ENCODE peak calls at places on chromosome 11, in five cellular contexts. Z is HepG2, F is SK-N-SH, N is K562, C is GM12878. R is an unnamed sample.

GRCh38 chr11:85791326-85791990 is 19.5 kb downstream of the SYTL2 start:
- DNase-seq in Z (no peak), F (no peak), N (no peak), C (no peak), R (no peak)

GRCh38 chr11:2420502-2421225 is 20.1 kb downstream of the TSSC4 start:
- DNase-seq in Z (peak), F (peak), N (peak), C (no peak), R (no peak)

GRCh38 chr11:117511981-117512448 is 184.4 kb downstream of the CEP164 start:
- DNase-seq in Z (peak), F (peak), N (no peak), C (no peak), R (no peak)

GRCh38 chr11:103993502-103993901 is 42.9 kb upstream of the DDI1 start:
- DNase-seq in Z (no peak), F (no peak), N (no peak), C (no peak), R (no peak)

GRCh38 chr11:9604134-9604533 is 30.7 kb downstream of the WEE1 start:
- DNase-seq in Z (no peak), F (no peak), N (peak), C (no peak), R (no peak)

GRCh38 chr11:96287796-96288439 is 55.1 kb downstream of the MAML2 start:
- DNase-seq in Z (no peak), F (no peak), N (no peak), C (no peak), R (no peak)

GRCh38 chr11:14894657-14895598 is 2.9 kb upstream of the CYP2R1 start:
- DNase-seq in Z (no peak), F (no peak), N (peak), C (no peak), R (peak)

GRCh38 chr11:44250421-44250820 is 59.5 kb downstream of the ALX4 start:
- DNase-seq in Z (no peak), F (no peak), N (no peak), C (no peak), R (no peak)

GRCh38 chr11:106842134-106842533 is 176.1 kb downstream of the GUCY1A2 start:
- DNase-seq in Z (no peak), F (no peak), N (no peak), C (no peak), R (no peak)

GRCh38 chr11:2375341-2375853 is 1.7 kb upstream of the CD81 start:
- DNase-seq in Z (peak), F (no peak), N (no peak), C (no peak), R (no peak)

GRCh38 chr11:33376331-33377099 is 119.3 kb downstream of the HIPK3 start:
- DNase-seq in Z (no peak), F (peak), N (no peak), C (no peak), R (no peak)

GRCh38 chr11:16946477-16947282 is 67.5 kb downstream of the PLEKHA7 start:
- DNase-seq in Z (no peak), F (no peak), N (no peak), C (peak), R (no peak)

GRCh38 chr11:117478926-117479325 is 151.3 kb downstream of the CEP164 start:
- DNase-seq in Z (no peak), F (no peak), N (no peak), C (no peak), R (no peak)

GRCh38 chr11:43359432-43359818 is 705 bp downstream of the TTC17 start:
- DNase-seq in Z (peak), F (peak), N (peak), C (peak), R (no peak)

GRCh38 chr11:75474878-75475766 is 42.1 kb upstream of the KLHL35 start:
- DNase-seq in Z (no peak), F (peak), N (peak), C (no peak), R (peak)

GRCh38 chr11:27864046-27865025 is 164.1 kb upstream of the BDNF start:
- DNase-seq in Z (no peak), F (no peak), N (no peak), C (no peak), R (no peak)

GRCh38 chr11:15861256-15861655 is 495.1 kb downstream of the SOX6 start:
- DNase-seq in Z (no peak), F (no peak), N (no peak), C (no peak), R (no peak)

GRCh38 chr11:122422707-122423106 is 232.8 kb upstream of the UBASH3B start:
- DNase-seq in Z (no peak), F (no peak), N (no peak), C (no peak), R (no peak)

GRCh38 chr11:111775024-111775710 is 9.0 kb upstream of the PPP2R1B start:
- DNase-seq in Z (no peak), F (no peak), N (no peak), C (no peak), R (no peak)

GRCh38 chr11:95705485-95706124 is 84.0 kb downstream of the FAM76B start:
- DNase-seq in Z (peak), F (peak), N (peak), C (no peak), R (peak)

GRCh38 chr11:68806931-68807844 is 34.5 kb downstream of the CPT1A start:
- DNase-seq in Z (no peak), F (no peak), N (no peak), C (no peak), R (no peak)

GRCh38 chr11:5369793-5370192 is 13.8 kb upstream of the OR51M1 start:
- DNase-seq in Z (no peak), F (peak), N (peak), C (no peak), R (no peak)

GRCh38 chr11:74731301-74732094 is at the start of gene CHRDL2:
- DNase-seq in Z (no peak), F (peak), N (no peak), C (no peak), R (no peak)

GRCh38 chr11:118845369-118845768 is 38.3 kb upstream of the CXCR5 start:
- DNase-seq in Z (no peak), F (no peak), N (peak), C (no peak), R (no peak)

GRCh38 chr11:59380263-59381059 is 21.8 kb downstream of the OR5AN1 start:
- DNase-seq in Z (no peak), F (no peak), N (no peak), C (peak), R (no peak)

GRCh38 chr11:119361056-119361787 is 14.7 kb upstream of the MFRP start:
- DNase-seq in Z (peak), F (peak), N (peak), C (no peak), R (peak)

GRCh38 chr11:122661182-122661945 is 5.8 kb downstream of the UBASH3B start:
- DNase-seq in Z (no peak), F (no peak), N (no peak), C (no peak), R (no peak)

GRCh38 chr11:70567680-70568503 is 169.6 kb downstream of the CTTN start:
- DNase-seq in Z (no peak), F (no peak), N (no peak), C (no peak), R (peak)

GRCh38 chr11:134762248-134763029 is 350.4 kb upstream of the B3GAT1 start:
- DNase-seq in Z (no peak), F (no peak), N (peak), C (no peak), R (no peak)

GRCh38 chr11:77590194-77590591 is 440 bp downstream of the AQP11 start:
- DNase-seq in Z (peak), F (no peak), N (no peak), C (no peak), R (no peak)
- TF ChIP-seq GABPA in Z (no peak), F (no peak), N (no peak), C (no peak), R (no peak)

DNA sequence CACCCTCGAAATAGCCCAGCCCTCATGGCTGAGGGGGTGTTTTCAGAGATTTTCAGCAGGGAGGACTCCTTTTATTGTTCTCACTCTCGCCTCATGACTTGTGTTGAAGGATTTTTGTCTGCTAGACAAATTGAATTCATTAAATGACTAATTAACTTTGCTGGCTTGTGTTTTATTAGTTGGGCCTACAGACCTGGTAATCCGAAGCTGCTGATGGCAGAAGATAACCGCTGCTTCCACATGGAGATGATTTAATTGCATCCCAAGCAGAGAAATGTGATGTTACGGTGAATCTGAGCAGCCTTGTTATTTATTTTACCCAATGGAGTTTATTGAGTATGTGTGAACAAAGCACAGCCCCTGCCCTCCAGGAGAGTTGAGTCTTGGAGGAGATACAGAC is 40.5 kb upstream of the CDON start:
- DNase-seq in Z (no peak), F (peak), N (no peak), C (no peak), R (no peak)
- TF ChIP-seq REST in Z (no peak), F (no peak), N (no peak), C (no peak), R (no peak)

DNA sequence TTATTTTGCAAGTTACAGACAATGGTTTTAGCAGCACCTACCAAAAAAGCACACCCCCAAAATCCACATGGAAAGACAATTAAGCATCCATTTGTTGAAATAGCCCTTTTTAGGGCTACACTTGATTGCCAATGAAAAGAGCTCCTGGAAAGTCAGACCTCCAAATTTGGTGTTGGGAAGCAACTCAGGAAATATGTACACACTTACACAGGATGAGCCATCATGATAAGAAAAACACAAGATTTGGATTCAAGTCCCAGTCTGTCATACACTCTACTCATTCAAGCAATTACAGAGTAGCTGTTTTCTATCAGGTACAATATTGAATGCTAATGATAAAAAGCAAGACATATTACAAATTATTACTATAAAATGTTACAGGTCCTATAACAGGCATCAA is 31.5 kb downstream of the FAM168A start:
- DNase-seq in Z (no peak), F (no peak), N (no peak), C (no peak), R (no peak)
- TF ChIP-seq GABPA in Z (no peak), F (no peak), N (no peak), C (no peak), R (no peak)

DNA sequence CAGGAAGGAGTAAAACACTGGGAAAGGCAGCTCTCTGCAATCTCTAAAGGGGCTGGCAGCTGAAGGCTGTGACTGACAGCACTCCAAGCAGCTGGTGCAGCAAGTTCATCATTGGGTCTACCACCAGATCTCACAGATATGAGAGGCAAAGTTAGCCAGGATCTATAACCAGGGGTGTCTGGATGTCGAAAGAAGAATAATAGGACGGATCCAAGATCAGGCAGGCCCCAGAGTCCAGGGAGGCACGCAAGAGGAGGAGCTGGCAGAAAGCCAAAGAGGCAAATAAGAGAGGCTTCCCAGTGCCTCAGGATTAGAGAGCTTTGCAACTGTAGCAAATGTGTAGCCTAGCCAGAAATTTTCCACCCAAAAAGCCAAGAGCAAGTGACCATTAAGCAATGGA is 77.1 kb downstream of the RBMXL2 start:
- DNase-seq in Z (no peak), F (peak), N (no peak), C (no peak), R (no peak)
- TF ChIP-seq REST in Z (no peak), F (no peak), N (no peak), C (no peak), R (no peak)

DNA sequence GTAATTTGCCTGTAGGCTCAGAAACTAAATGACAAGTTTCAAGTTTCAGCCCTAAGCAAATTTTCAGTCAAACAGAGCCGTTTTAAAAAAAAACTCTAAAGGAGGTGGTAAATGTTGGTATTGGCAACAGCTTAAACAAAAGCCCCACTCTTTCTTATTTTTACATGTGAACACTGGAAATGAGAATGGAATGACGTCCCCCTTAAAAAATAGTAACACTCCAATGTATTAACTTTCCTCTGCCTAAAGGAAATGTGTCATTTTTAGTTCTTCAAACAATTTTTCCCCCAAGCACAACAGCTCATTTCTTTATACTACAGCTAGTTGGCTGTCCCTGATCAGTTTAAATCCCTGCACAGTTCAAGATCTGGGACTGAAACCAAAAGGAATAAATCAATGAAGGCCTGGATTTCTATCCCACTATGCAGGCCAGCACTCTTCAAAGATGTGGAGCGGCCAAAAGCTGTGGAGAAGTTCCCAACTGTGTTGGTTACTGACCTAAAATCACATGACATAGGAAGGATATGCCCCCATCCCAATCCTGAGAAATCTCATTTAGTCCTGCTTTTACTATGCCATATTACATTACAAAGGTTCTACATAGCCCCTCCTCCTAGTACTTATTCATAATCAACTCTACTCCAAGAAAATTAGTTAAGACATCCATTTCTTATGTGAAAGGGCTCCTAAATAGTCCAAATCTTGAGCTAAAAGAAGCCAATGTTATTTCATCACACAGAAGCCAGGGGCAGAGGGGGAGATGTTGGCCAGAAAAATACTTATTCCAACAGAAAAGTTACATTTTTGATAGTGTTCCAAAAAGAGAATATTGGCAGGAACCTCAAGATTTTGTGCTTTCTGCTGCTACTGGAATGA is 95.9 kb downstream of the CADM1 start:
- DNase-seq in Z (no peak), F (no peak), N (no peak), C (no peak), R (no peak)
- TF ChIP-seq GABPA in Z (no peak), F (no peak), N (no peak), C (no peak), R (no peak)

GRCh38 chr11:67500818-67501584 is 4.2 kb downstream of the PITPNM1 start:
- DNase-seq in Z (no peak), F (no peak), N (no peak), C (no peak), R (peak)
- TF ChIP-seq REST in Z (no peak), F (no peak), N (no peak), C (no peak), R (no peak)

GRCh38 chr11:65355013-65355775 is 643 bp downstream of the TIGD3 start:
- DNase-seq in Z (peak), F (peak), N (peak), C (no peak), R (peak)
- TF ChIP-seq GABPA in Z (no peak), F (no peak), N (peak), C (no peak), R (no peak)

GRCh38 chr11:8426076-8426475 is 162.4 kb upstream of the LMO1 start:
- DNase-seq in Z (no peak), F (no peak), N (no peak), C (no peak), R (no peak)
- TF ChIP-seq REST in Z (no peak), F (no peak), N (no peak), C (no peak), R (no peak)

R was measured in HL-60.